ENCODE peak calls at places on chromosome 5, in seven cellular contexts. Y, W, A, Q, P, E and O are unnamed samples.

GRCh38 chr5:62489471-62489870 is 76.9 kb downstream of the IPO11 start:
- DNase-seq in Q (no peak), P (no peak), W (no peak), Y (no peak), E (no peak), A (no peak), O (no peak)

GRCh38 chr5:170746952-170747340 is 36.6 kb upstream of the GABRP start:
- DNase-seq in W (no peak), E (no peak), Y (no peak), A (no peak), Q (no peak), P (no peak), O (no peak)

GRCh38 chr5:151186538-151186937 is 29.0 kb upstream of the ANXA6 start:
- DNase-seq in Q (no peak), W (no peak), P (no peak), Y (no peak), E (no peak), A (no peak), O (no peak)

GRCh38 chr5:142466195-142466951 is 141.6 kb upstream of the SPRY4 start:
- DNase-seq in Y (no peak), W (no peak), P (no peak), E (no peak), A (no peak), Q (no peak), O (no peak)

GRCh38 chr5:57698785-57699184 is 216.2 kb upstream of the ACTBL2 start:
- DNase-seq in A (peak; percentile 47), Q (no peak), Y (no peak), E (no peak), W (no peak), P (no peak), O (no peak)

GRCh38 chr5:141877478-141878185 is 578 bp downstream of the PCDH1 start:
- DNase-seq in Y (peak; percentile 24), P (no peak), Q (no peak), A (no peak), W (peak; percentile 17), E (no peak), O (no peak)

GRCh38 chr5:74865799-74866652 is at the start of gene FAM169A:
- DNase-seq in P (peak; percentile 64), W (peak; percentile 36), E (peak; percentile 32), A (peak; percentile 52), Q (peak; percentile 22), Y (peak; percentile 57), O (peak; percentile 82)

GRCh38 chr5:163658702-163659567 is 153.5 kb downstream of the MAT2B start:
- DNase-seq in W (no peak), Y (no peak), A (no peak), E (no peak), Q (no peak), P (no peak), O (no peak)

GRCh38 chr5:137939331-137939730 is 50.1 kb downstream of the PKD2L2 start:
- DNase-seq in A (no peak), P (no peak), W (no peak), E (no peak), Y (no peak), Q (no peak), O (no peak)

GRCh38 chr5:149448831-149449714 is 70.0 kb upstream of the IL17B start:
- DNase-seq in Q (no peak), P (no peak), A (no peak), E (no peak), W (no peak), Y (no peak), O (no peak)

GRCh38 chr5:157263586-157264090 is 2.3 kb upstream of the CYFIP2 start:
- DNase-seq in E (no peak), A (no peak), P (no peak), Y (no peak), Q (no peak), W (no peak), O (no peak)

GRCh38 chr5:140868721-140869554 is at the start of gene PCDHA11:
- DNase-seq in Q (no peak), P (no peak), W (peak; percentile 69), E (no peak), Y (peak; percentile 8), A (peak; percentile 68), O (no peak)

GRCh38 chr5:16570121-16570815 is 46.5 kb downstream of the RETREG1 start:
- DNase-seq in W (no peak), Y (no peak), P (no peak), E (no peak), A (no peak), Q (no peak), O (no peak)

GRCh38 chr5:99721487-99721886 is 792.7 kb upstream of the CHD1 start:
- DNase-seq in Y (no peak), W (no peak), P (no peak), A (no peak), E (no peak), Q (no peak), O (no peak)

GRCh38 chr5:154829589-154830218 is 20.7 kb downstream of the FAXDC2 start:
- DNase-seq in P (no peak), A (no peak), W (no peak), E (no peak), Q (no peak), Y (peak; percentile 73), O (no peak)

GRCh38 chr5:144421411-144421810 is 250.7 kb downstream of the KCTD16 start:
- DNase-seq in P (no peak), A (no peak), E (no peak), Y (no peak), W (no peak), Q (no peak), O (no peak)

GRCh38 chr5:74233571-74233970 is 407.0 kb downstream of the ENC1 start:
- DNase-seq in Y (no peak), A (no peak), Q (no peak), E (no peak), P (no peak), W (no peak), O (no peak)

GRCh38 chr5:163766936-163767670 is 261.7 kb downstream of the MAT2B start:
- DNase-seq in E (no peak), W (no peak), Q (no peak), A (no peak), Y (no peak), P (no peak), O (no peak)

GRCh38 chr5:150142800-150143724 is 12.6 kb downstream of the PDGFRB start:
- DNase-seq in Q (no peak), E (no peak), W (no peak), Y (no peak), A (no peak), P (no peak), O (peak; percentile 76)

GRCh38 chr5:93586948-93587918 is 4.2 kb downstream of the NR2F1 start:
- DNase-seq in Y (no peak), Q (no peak), W (no peak), E (no peak), A (no peak), P (no peak), O (no peak)

GRCh38 chr5:86565197-86565789 is 52.4 kb upstream of the COX7C start:
- DNase-seq in P (no peak), Y (no peak), Q (no peak), A (no peak), E (no peak), W (no peak), O (no peak)

GRCh38 chr5:147072591-147072990 is 162.2 kb upstream of the STK32A start:
- DNase-seq in W (no peak), A (no peak), E (no peak), Y (no peak), Q (no peak), P (no peak), O (no peak)

GRCh38 chr5:102625446-102625845 is 126.6 kb upstream of the SLCO6A1 start:
- DNase-seq in P (no peak), W (no peak), Y (no peak), Q (no peak), E (no peak), A (no peak), O (no peak)

GRCh38 chr5:61724102-61724501 is 392.0 kb downstream of the ZSWIM6 start:
- DNase-seq in Y (no peak), W (no peak), E (no peak), A (no peak), Q (no peak), P (no peak), O (no peak)

GRCh38 chr5:172561151-172561550 is 79.9 kb upstream of the NEURL1B start:
- DNase-seq in Q (no peak), E (no peak), P (no peak), W (no peak), A (no peak), Y (no peak), O (no peak)

GRCh38 chr5:55668356-55668755 is 43.8 kb downstream of the SLC38A9 start:
- DNase-seq in A (no peak), W (no peak), P (no peak), Q (no peak), E (no peak), Y (no peak), O (no peak)

GRCh38 chr5:177431317-177432142 is 5.1 kb downstream of the GRK6 start:
- DNase-seq in Q (peak; percentile 74), A (no peak), W (peak; percentile 94), E (peak; percentile 63), P (peak; percentile 76), Y (peak; percentile 96), O (peak; percentile 73)
- H3K27ac ChIP-seq in Q (peak overlapping the region; percentile 78), A (no peak overlapping the region), W (peak overlapping the region; percentile 98), E (peak overlapping the region; percentile 93), P (peak overlapping the region; percentile 24), Y (peak overlapping the region; percentile 94), O (peak overlapping the region; percentile 19)

GRCh38 chr5:88662801-88663360 is 220.1 kb downstream of the MEF2C start:
- DNase-seq in W (no peak), Q (no peak), E (no peak), Y (no peak), P (no peak), A (no peak), O (no peak)
- H3K4me1 ChIP-seq in W (peaks cover 30% of the 10 kb centered on the region), Q (peaks cover 13% of the 10 kb centered on the region), E (peaks cover 16% of the 10 kb centered on the region), Y (peaks cover 32% of the 10 kb centered on the region), P (no peaks in the 10 kb centered on the region), A (peaks cover 2% of the 10 kb centered on the region), O (peaks cover 8% of the 10 kb centered on the region)

GRCh38 chr5:3161672-3162071 is 410.2 kb upstream of the IRX2 start:
- DNase-seq in E (no peak), P (no peak), A (no peak), Q (no peak), Y (no peak), W (peak; percentile 44), O (no peak)

GRCh38 chr5:3163626-3164025 is 412.1 kb upstream of the IRX2 start:
- DNase-seq in E (no peak), W (no peak), Y (no peak), Q (no peak), A (no peak), P (no peak), O (no peak)

GRCh38 chr5:3167473-3167872 is 416.0 kb upstream of the IRX2 start:
- DNase-seq in Q (no peak), E (no peak), P (no peak), W (no peak), A (no peak), Y (no peak), O (no peak)
- H3K9me3 ChIP-seq in Q (no peaks in the 10 kb centered on the region), E (no peaks in the 10 kb centered on the region), P (no peaks in the 10 kb centered on the region), W (no peaks in the 10 kb centered on the region), A (no peaks in the 10 kb centered on the region), Y (peaks cover 6% of the 10 kb centered on the region), O (peaks cover 45% of the 10 kb centered on the region)

GRCh38 chr5:72244862-72245371 is 75.1 kb downstream of the MRPS27 start:
- DNase-seq in Q (no peak), A (peak; percentile 57), Y (peak; percentile 19), W (peak; percentile 41), E (no peak), P (no peak), O (no peak)
- H3K27ac ChIP-seq in Q (no peak overlapping the region), A (no peak overlapping the region), Y (no peak overlapping the region), W (no peak overlapping the region), E (no peak overlapping the region), P (no peak overlapping the region), O (peak overlapping the region; percentile 50)

GRCh38 chr5:32278403-32278802 is 34.3 kb downstream of the MTMR12 start:
- DNase-seq in W (peak; percentile 21), E (peak; percentile 6), Q (no peak), A (no peak), Y (no peak), P (no peak), O (no peak)
- H3K4me1 ChIP-seq in W (peaks cover 62% of the 10 kb centered on the region), E (peaks cover 23% of the 10 kb centered on the region), Q (peaks cover 5% of the 10 kb centered on the region), A (peaks cover 7% of the 10 kb centered on the region), Y (peaks cover 34% of the 10 kb centered on the region), P (no peaks in the 10 kb centered on the region), O (peaks cover 17% of the 10 kb centered on the region)